ENCODE peak calls at places on chromosomes 3 and 15, in eight cellular contexts. N, T, M, Z, X, Y, W and E are unnamed samples.

GRCh38 chr15:77027697-77028450 is 32.9 kb downstream of the PSTPIP1 start:
- DNase-seq in W (no peak), T (peak; percentile 92), M (no peak), Z (no peak), X (peak; percentile 43), N (no peak), Y (no peak), E (no peak)

GRCh38 chr3:61841111-61841845 is 279.9 kb downstream of the PTPRG start:
- DNase-seq in Z (peak; percentile 49), N (peak; percentile 20), X (no peak), W (no peak), T (no peak), M (no peak), Y (no peak), E (no peak)

GRCh38 chr15:42056934-42057743 is 36.3 kb upstream of the PLA2G4E start:
- DNase-seq in T (peak; percentile 40), N (peak; percentile 80), W (peak; percentile 81), Z (peak; percentile 54), X (peak; percentile 64), Y (no peak), M (peak; percentile 64), E (peak; percentile 63)

GRCh38 chr15:51801391-51801835 is 28.0 kb upstream of the TMOD3 start:
- DNase-seq in Y (no peak), N (peak; percentile 49), Z (peak; percentile 48), X (no peak), M (peak; percentile 16), W (peak; percentile 20), T (peak; percentile 34), E (no peak)

GRCh38 chr3:141646760-141647561 is 91.1 kb upstream of the RNF7 start:
- DNase-seq in Z (no peak), X (peak; percentile 62), Y (no peak), W (no peak), T (peak; percentile 62), M (peak; percentile 45), N (peak; percentile 44), E (no peak)

GRCh38 chr15:82139823-82140268 is 94.0 kb upstream of the MEX3B start:
- DNase-seq in Y (no peak), Z (peak; percentile 37), T (peak; percentile 29), N (peak; percentile 85), M (no peak), W (no peak), X (no peak), E (peak; percentile 65)

GRCh38 chr3:187130346-187131066 is 8.8 kb downstream of the RPL39L start:
- DNase-seq in N (peak; percentile 63), T (no peak), W (no peak), M (no peak), X (no peak), Z (peak; percentile 67), Y (no peak), E (peak; percentile 34)

GRCh38 chr3:168467085-168467714 is 371.5 kb upstream of the GOLIM4 start:
- DNase-seq in Y (no peak), M (peak; percentile 31), X (no peak), Z (peak; percentile 22), W (no peak), N (peak; percentile 32), T (no peak), E (no peak)

GRCh38 chr15:89496155-89497098 is at the start of gene RHCG:
- DNase-seq in X (no peak), T (peak; percentile 45), Y (no peak), M (peak; percentile 81), N (peak; percentile 59), Z (peak; percentile 13), W (no peak), E (no peak)

GRCh38 chr3:124877617-124878016 is 9.5 kb downstream of the ITGB5 start:
- DNase-seq in Y (no peak), Z (no peak), X (no peak), N (no peak), W (no peak), T (no peak), M (no peak), E (no peak)

GRCh38 chr15:42808921-42809320 is 72.0 kb upstream of the CDAN1 start:
- DNase-seq in X (no peak), Y (no peak), Z (no peak), N (no peak), T (no peak), W (no peak), M (no peak), E (no peak)

GRCh38 chr15:76529911-76530310 is 193.3 kb downstream of the ISL2 start:
- DNase-seq in Y (no peak), W (no peak), N (no peak), T (no peak), M (no peak), X (no peak), Z (peak; percentile 22), E (no peak)

GRCh38 chr3:149216195-149216869 is 5.3 kb downstream of the CP start:
- DNase-seq in Y (no peak), M (no peak), X (no peak), T (no peak), N (peak; percentile 7), Z (peak; percentile 7), W (no peak), E (no peak)

GRCh38 chr3:52704611-52705437 is 767 bp downstream of the GLT8D1 start:
- DNase-seq in X (peak; percentile 53), M (no peak), T (no peak), W (no peak), Y (no peak), N (peak; percentile 73), Z (peak; percentile 18), E (no peak)

GRCh38 chr15:96358006-96358794 is 27.7 kb downstream of the NR2F2 start:
- DNase-seq in Z (no peak), X (no peak), T (no peak), M (no peak), N (no peak), Y (no peak), W (no peak), E (no peak)
- H3K27me3 ChIP-seq in Z (peaks cover 11% of the 10 kb centered on the region), X (no peaks in the 10 kb centered on the region), T (no peaks in the 10 kb centered on the region), M (peaks cover 90% of the 10 kb centered on the region), N (no peaks in the 10 kb centered on the region), Y (peaks cover 55% of the 10 kb centered on the region), W (peaks cover 38% of the 10 kb centered on the region), E (no peaks in the 10 kb centered on the region)

GRCh38 chr15:69439623-69440022 is 13.0 kb upstream of the RPLP1 start:
- DNase-seq in M (no peak), X (no peak), N (no peak), T (no peak), Z (no peak), W (no peak), Y (no peak), E (no peak)
- H3K36me3 ChIP-seq in M (peaks cover 24% of the 10 kb centered on the region), X (no peaks in the 10 kb centered on the region), N (peaks cover 12% of the 10 kb centered on the region), T (peaks cover 95% of the 10 kb centered on the region), Z (peaks cover 41% of the 10 kb centered on the region), W (no peaks in the 10 kb centered on the region), Y (no peaks in the 10 kb centered on the region), E (peaks cover 97% of the 10 kb centered on the region)

DNA sequence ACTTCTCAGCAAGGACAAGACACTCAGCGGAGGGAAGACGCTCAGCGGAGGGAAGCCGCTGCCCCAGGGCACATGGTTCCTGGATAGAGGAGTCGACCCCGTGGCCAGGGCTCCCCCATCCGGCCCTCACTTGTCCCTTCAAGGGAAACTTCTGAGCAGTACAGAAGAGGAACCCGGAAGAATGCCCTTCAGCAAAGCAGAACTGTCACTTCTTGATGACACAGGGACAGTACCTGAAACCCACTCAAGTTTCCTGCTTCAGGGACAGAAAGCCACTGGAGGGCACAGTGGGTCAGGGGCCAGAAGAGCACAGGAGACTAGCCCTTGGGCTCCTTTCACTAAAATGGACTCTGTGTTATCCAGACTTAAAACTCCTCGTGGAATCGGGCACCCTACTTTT is 97.8 kb upstream of the RPL32 start:
- DNase-seq in N (no peak), M (no peak), T (no peak), W (no peak), X (no peak), Y (no peak), Z (no peak), E (no peak)
- H3K27ac ChIP-seq in N (no peak overlapping the region), M (no peak overlapping the region), T (no peak overlapping the region), W (peak overlapping the region; percentile 50), X (peak overlapping the region; percentile 44), Y (no peak overlapping the region), Z (no peak overlapping the region), E (no peak overlapping the region)

DNA sequence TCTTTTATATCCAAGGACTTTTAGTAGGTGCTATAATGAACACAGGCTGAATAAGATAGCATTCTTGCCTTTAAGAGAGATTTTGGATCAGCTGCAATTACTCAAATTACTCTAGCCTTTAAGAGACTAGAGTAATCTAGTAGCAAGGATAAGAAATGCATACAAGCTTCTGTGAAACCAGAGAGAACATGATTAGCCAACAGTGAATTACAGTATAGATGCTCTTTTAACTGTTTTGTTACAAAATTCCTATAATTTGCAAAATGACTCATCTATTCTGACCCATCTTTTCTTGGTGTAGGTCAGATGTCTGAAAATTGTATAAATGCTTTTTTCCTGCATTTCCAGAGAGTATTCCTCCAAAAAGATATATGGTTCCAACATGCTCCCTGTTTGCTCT is 66.9 kb downstream of the CEP63 start:
- DNase-seq in X (no peak), W (no peak), T (no peak), N (peak; percentile 24), M (no peak), Y (no peak), Z (no peak), E (no peak)
- H3K27me3 ChIP-seq in X (no peaks in the 10 kb centered on the region), W (no peaks in the 10 kb centered on the region), T (no peaks in the 10 kb centered on the region), N (no peaks in the 10 kb centered on the region), M (no peaks in the 10 kb centered on the region), Y (no peaks in the 10 kb centered on the region), Z (no peaks in the 10 kb centered on the region), E (no peaks in the 10 kb centered on the region)

DNA sequence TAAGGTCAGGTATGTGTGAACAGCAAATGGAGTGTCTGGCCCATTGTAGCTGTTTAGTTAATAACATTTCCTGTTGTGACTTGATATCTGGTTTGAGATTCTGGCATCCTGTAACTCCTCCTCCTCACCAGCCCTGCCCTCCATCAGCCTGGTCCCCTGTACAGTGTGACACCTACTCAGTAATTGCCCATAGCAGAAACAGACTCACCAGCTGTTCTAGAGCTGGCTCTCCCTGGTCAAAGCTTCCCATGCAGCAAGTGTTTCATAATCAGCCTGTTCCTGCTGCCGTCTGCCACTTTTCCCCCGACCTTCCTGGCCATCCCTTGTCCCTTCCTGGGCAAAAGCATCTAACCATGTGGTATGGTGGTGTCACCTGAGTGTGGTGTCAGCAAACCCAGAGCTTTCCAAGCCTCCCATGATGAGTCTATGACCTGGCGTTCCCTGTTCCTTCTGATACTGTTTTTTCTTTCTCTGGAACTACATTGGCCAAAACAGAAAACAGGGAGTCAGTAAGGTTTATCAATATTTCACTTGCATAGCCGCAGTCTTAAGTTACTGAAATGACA is 55.4 kb downstream of the B3GALNT1 start:
- DNase-seq in M (no peak), X (no peak), Y (no peak), Z (no peak), W (no peak), T (no peak), N (no peak), E (no peak)
- H3K36me3 ChIP-seq in M (no peaks in the 10 kb centered on the region), X (no peaks in the 10 kb centered on the region), Y (no peaks in the 10 kb centered on the region), Z (no peaks in the 10 kb centered on the region), W (no peaks in the 10 kb centered on the region), T (no peaks in the 10 kb centered on the region), N (no peaks in the 10 kb centered on the region), E (no peaks in the 10 kb centered on the region)

GRCh38 chr3:81838455-81838854 is 77.0 kb upstream of the GBE1 start:
- DNase-seq in T (no peak), Y (no peak), W (no peak), Z (no peak), M (no peak), X (no peak), N (no peak), E (no peak)
- H3K27ac ChIP-seq in T (no peak overlapping the region), Y (no peak overlapping the region), W (no peak overlapping the region), Z (no peak overlapping the region), M (no peak overlapping the region), X (no peak overlapping the region), N (no peak overlapping the region), E (no peak overlapping the region)

GRCh38 chr15:96416218-96416933 is 85.9 kb downstream of the NR2F2 start:
- DNase-seq in T (no peak), Z (no peak), Y (no peak), M (no peak), N (no peak), W (no peak), X (no peak), E (no peak)
- H3K27me3 ChIP-seq in T (peaks cover 29% of the 10 kb centered on the region), Z (peaks cover 90% of the 10 kb centered on the region), Y (peaks cover 4% of the 10 kb centered on the region), M (peaks cover 80% of the 10 kb centered on the region), N (peaks cover 100% of the 10 kb centered on the region), W (peaks cover 28% of the 10 kb centered on the region), X (no peaks in the 10 kb centered on the region), E (peaks cover 16% of the 10 kb centered on the region)